ENCODE peak calls at places on chromosomes 13 and 19, in five cellular contexts. G, Q, M, H and C are unnamed samples. For H3K27me3 and H3K4me1, the result is how much of the 10 kb centered on the place peaks cover.

GRCh38 chr13:93727301-93728141 is 500.9 kb downstream of the GPC6 start:
- DNase-seq in G (no peak), Q (peak), M (no peak), H (peak), C (no peak)

GRCh38 chr19:8593931-8594330 is 16.6 kb downstream of the ADAMTS10 start:
- DNase-seq in G (no peak), Q (peak), M (no peak), H (no peak), C (no peak)

GRCh38 chr19:35404879-35405622 is 34.2 kb downstream of the GPR42 start:
- DNase-seq in G (peak), Q (peak), M (no peak), H (peak), C (no peak)

GRCh38 chr19:892243-892996 is 567 bp downstream of the MED16 start:
- DNase-seq in G (peak), Q (peak), M (no peak), H (no peak), C (peak)

GRCh38 chr13:47903836-47904235 is 97.2 kb downstream of the SUCLA2 start:
- DNase-seq in G (no peak), Q (peak), M (no peak), H (peak), C (no peak)

GRCh38 chr19:47351545-47351944 is 2.4 kb downstream of the DHX34 start:
- DNase-seq in G (no peak), Q (peak), M (no peak), H (peak), C (no peak)

GRCh38 chr19:42528354-42529247 is at the start of gene CEACAM1:
- DNase-seq in G (peak), Q (peak), M (no peak), H (no peak), C (peak)

GRCh38 chr19:4555657-4556561 is 3.6 kb downstream of the SEMA6B start:
- DNase-seq in G (peak), Q (no peak), M (no peak), H (no peak), C (no peak)

GRCh38 chr19:3538965-3539742 is at the start of gene TEKTIP1:
- DNase-seq in G (no peak), Q (peak), M (no peak), H (no peak), C (no peak)

GRCh38 chr19:38395381-38396127 is 7.1 kb downstream of the SPRED3 start:
- DNase-seq in G (no peak), Q (no peak), M (no peak), H (no peak), C (peak)

GRCh38 chr13:69796256-69796655 is 311.4 kb upstream of the ATXN8OS start:
- DNase-seq in G (no peak), Q (no peak), M (no peak), H (no peak), C (no peak)

GRCh38 chr13:21676611-21677021 is 5.7 kb downstream of the FGF9 start:
- DNase-seq in G (peak), Q (no peak), M (no peak), H (no peak), C (no peak)

GRCh38 chr19:43541920-43542650 is 9.1 kb downstream of the ZNF575 start:
- DNase-seq in G (no peak), Q (no peak), M (no peak), H (no peak), C (no peak)

GRCh38 chr13:87754097-87754496 is 82.9 kb downstream of the SLITRK5 start:
- DNase-seq in G (no peak), Q (no peak), M (no peak), H (no peak), C (no peak)

GRCh38 chr13:109773786-109774185 is 12.6 kb downstream of the IRS2 start:
- DNase-seq in G (no peak), Q (no peak), M (no peak), H (no peak), C (no peak)

DNA sequence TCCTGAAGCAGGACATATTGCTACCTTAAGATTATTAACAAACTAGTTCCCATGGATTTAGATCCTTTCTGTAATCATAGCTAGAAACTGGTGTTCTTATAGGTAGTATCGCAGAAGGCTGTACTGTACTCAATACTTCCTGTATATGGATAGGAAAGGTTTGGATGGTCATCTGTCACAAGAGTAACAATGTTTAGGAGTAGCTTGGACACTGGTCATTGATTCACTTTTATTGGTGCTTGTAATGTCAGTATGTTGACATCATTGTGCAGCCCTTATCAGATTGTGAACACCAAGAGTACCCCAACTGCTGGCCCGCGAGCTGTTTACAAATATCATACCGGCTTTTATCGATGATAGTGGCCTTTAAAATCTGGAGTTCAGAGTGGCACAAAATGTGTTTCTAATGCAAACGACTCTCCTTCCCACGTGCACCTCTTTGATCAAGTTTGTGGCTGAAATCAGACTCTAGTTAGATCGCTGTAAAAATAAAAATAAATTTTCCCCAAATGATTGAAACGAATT is 605 bp upstream of the CDK8 start:
- DNase-seq in G (no peak), Q (no peak), M (no peak), H (no peak), C (no peak)
- H3K4me3 ChIP-seq in G (peak), Q (peak), M (peak), H (peak), C (peak)

GRCh38 chr13:31035162-31035951 is 102.9 kb downstream of the TEX26 start:
- DNase-seq in G (no peak), Q (peak), M (no peak), H (peak), C (no peak)
- H3K27me3 ChIP-seq in G (under half), Q (under half), M (half or more), H (under half), C (under half)

DNA sequence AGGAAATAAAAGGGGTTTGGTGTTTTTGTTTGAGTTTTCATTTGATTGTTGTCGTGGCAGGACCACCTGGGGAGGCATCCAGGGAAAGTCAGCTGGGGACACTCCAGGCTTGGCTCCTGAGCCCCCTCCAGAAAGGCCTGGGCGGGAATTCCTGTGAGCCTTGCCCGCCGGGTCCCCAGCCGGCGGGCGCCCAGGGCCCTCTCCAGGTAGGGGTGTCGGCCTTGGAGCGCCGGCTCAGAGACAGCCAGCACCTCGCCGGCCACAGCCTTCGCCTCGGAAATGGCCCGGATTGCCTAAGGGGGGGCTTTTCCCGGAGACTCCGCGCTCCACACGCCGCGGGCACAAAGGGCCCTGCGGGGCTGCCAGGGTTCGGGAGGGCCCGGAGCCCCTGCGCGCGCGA is 125.0 kb downstream of the TNFRSF19 start:
- DNase-seq in G (no peak), Q (no peak), M (no peak), H (no peak), C (no peak)
- H3K4me1 ChIP-seq in G (under half), Q (under half), M (under half), H (under half), C (under half)

GRCh38 chr13:34719060-34719875 is 222.8 kb upstream of the NBEA start:
- DNase-seq in G (no peak), Q (no peak), M (no peak), H (no peak), C (no peak)
- H3K4me3 ChIP-seq in G (no peak), Q (no peak), M (no peak), H (no peak), C (no peak)